ENCODE peak calls at places on chromosomes 12 and 14, in six cellular contexts. One of them, this sample, is unnamed.

GRCh38 chr12:89782807-89783206 is 74.2 kb upstream of the ATP2B1 start:
- DNase-seq in A549: no peak
- DNase-seq in uterus: no peak
- DNase-seq in Peyer's patch: no peak
- DNase-seq in transverse colon: no peak
- DNase-seq in body of pancreas: no peak
- DNase-seq in this sample: no peak

GRCh38 chr12:83015390-83016225 is 328.9 kb downstream of the TMTC2 start:
- DNase-seq in A549: no peak
- DNase-seq in uterus: peak
- DNase-seq in Peyer's patch: no peak
- DNase-seq in transverse colon: no peak
- DNase-seq in body of pancreas: peak
- DNase-seq in this sample: peak

GRCh38 chr12:133037207-133038005 is at the start of gene ZNF84:
- DNase-seq in A549: peak
- DNase-seq in uterus: peak
- DNase-seq in Peyer's patch: peak
- DNase-seq in transverse colon: peak
- DNase-seq in body of pancreas: peak
- DNase-seq in this sample: peak

GRCh38 chr12:110677206-110677911 is 11.6 kb downstream of the HVCN1 start:
- DNase-seq in A549: no peak
- DNase-seq in uterus: no peak
- DNase-seq in Peyer's patch: no peak
- DNase-seq in transverse colon: no peak
- DNase-seq in body of pancreas: no peak
- DNase-seq in this sample: no peak

GRCh38 chr12:89980236-89980635 is 271.6 kb upstream of the ATP2B1 start:
- DNase-seq in A549: peak
- DNase-seq in uterus: peak
- DNase-seq in Peyer's patch: no peak
- DNase-seq in transverse colon: no peak
- DNase-seq in body of pancreas: no peak
- DNase-seq in this sample: no peak

GRCh38 chr14:24232645-24233537 is at the start of gene GMPR2:
- DNase-seq in A549: no peak
- DNase-seq in uterus: no peak
- DNase-seq in Peyer's patch: no peak
- DNase-seq in transverse colon: no peak
- DNase-seq in body of pancreas: no peak
- DNase-seq in this sample: peak

GRCh38 chr12:130715996-130716917 is at the start of gene RIMBP2:
- DNase-seq in A549: peak
- DNase-seq in uterus: peak
- DNase-seq in Peyer's patch: no peak
- DNase-seq in transverse colon: no peak
- DNase-seq in body of pancreas: peak
- DNase-seq in this sample: peak

GRCh38 chr14:55245657-55246268 is 25.5 kb upstream of the FBXO34 start:
- DNase-seq in A549: peak
- DNase-seq in uterus: no peak
- DNase-seq in Peyer's patch: no peak
- DNase-seq in transverse colon: peak
- DNase-seq in body of pancreas: peak
- DNase-seq in this sample: peak

GRCh38 chr14:105844810-105845724 is 318.7 kb downstream of the TMEM121 start:
- DNase-seq in A549: no peak
- DNase-seq in uterus: peak
- DNase-seq in Peyer's patch: no peak
- DNase-seq in transverse colon: no peak
- DNase-seq in body of pancreas: no peak
- DNase-seq in this sample: no peak

GRCh38 chr14:105847400-105847799 is 321.0 kb downstream of the TMEM121 start:
- DNase-seq in A549: no peak
- DNase-seq in uterus: no peak
- DNase-seq in Peyer's patch: peak
- DNase-seq in transverse colon: no peak
- DNase-seq in body of pancreas: no peak
- DNase-seq in this sample: no peak

GRCh38 chr14:105846312-105846711 is 319.9 kb downstream of the TMEM121 start:
- DNase-seq in A549: no peak
- DNase-seq in uterus: no peak
- DNase-seq in Peyer's patch: no peak
- DNase-seq in transverse colon: no peak
- DNase-seq in body of pancreas: no peak
- DNase-seq in this sample: no peak

GRCh38 chr14:105844047-105844630 is 317.8 kb downstream of the TMEM121 start:
- DNase-seq in A549: no peak
- DNase-seq in uterus: peak
- DNase-seq in Peyer's patch: no peak
- DNase-seq in transverse colon: no peak
- DNase-seq in body of pancreas: no peak
- DNase-seq in this sample: no peak

GRCh38 chr14:105845725-105846309 is 319.4 kb downstream of the TMEM121 start:
- DNase-seq in A549: no peak
- DNase-seq in uterus: no peak
- DNase-seq in Peyer's patch: peak
- DNase-seq in transverse colon: no peak
- DNase-seq in body of pancreas: no peak
- DNase-seq in this sample: no peak
- TF ChIP-seq POLR2A in A549: no peak
- TF ChIP-seq POLR2A in uterus: no peak
- TF ChIP-seq POLR2A in Peyer's patch: no peak
- TF ChIP-seq POLR2A in transverse colon: no peak
- TF ChIP-seq POLR2A in body of pancreas: no peak
- TF ChIP-seq POLR2A in this sample: no peak

GRCh38 chr12:11812558-11813421 is 163.3 kb downstream of the ETV6 start:
- DNase-seq in A549: no peak
- DNase-seq in uterus: no peak
- DNase-seq in Peyer's patch: peak
- DNase-seq in transverse colon: peak
- DNase-seq in body of pancreas: no peak
- DNase-seq in this sample: peak
- TF ChIP-seq CTCF in A549: no peak
- TF ChIP-seq CTCF in uterus: no peak
- TF ChIP-seq CTCF in Peyer's patch: peak
- TF ChIP-seq CTCF in transverse colon: peak
- TF ChIP-seq CTCF in body of pancreas: no peak
- TF ChIP-seq CTCF in this sample: no peak

DNA sequence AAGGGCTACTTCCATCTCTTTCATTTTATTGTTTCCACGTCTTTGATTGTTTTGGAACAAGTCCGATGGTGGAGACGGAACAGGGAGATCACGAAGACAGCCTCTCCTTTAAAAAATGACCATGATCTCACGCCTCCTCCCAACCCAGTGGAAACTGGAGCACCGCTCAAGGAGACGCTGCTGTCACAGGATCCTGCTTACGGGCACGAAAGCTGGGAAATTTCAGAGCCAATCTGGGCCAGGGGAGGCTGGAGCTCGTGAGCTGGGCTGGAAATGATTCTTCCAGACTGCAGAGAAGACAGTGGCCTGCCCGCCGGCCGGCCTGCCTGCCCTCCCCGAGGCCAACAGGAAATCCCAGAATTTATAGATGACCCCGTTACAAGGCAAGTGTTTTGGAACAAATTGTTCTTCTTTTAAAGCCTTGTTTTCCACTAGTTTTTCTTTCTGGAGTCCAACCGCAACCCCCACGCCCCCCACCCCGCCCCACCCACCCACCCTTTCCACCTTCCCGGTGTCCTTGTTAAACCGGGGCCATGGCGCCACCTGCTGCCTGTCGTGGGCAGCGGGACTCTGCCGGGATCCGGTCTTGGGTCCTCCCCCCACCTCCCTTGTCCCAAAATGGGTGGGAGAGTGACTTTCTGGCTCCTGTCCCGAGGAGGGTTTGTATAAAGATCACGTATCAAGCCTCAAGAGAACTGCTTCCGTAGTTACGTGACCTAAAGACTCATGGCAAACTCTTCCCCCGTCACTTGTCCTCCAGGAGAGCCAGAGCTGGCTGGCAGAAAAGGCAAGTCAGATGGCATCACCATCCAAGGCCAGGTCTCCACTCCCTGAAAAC is 40.3 kb downstream of the MAP1LC3B2 start:
- DNase-seq in A549: peak
- DNase-seq in uterus: peak
- DNase-seq in Peyer's patch: peak
- DNase-seq in transverse colon: peak
- DNase-seq in body of pancreas: peak
- DNase-seq in this sample: peak
- H3K4me3 ChIP-seq in A549: no peak
- H3K4me3 ChIP-seq in uterus: peak
- H3K4me3 ChIP-seq in Peyer's patch: peak
- H3K4me3 ChIP-seq in transverse colon: peak
- H3K4me3 ChIP-seq in body of pancreas: no peak
- H3K4me3 ChIP-seq in this sample: no peak

GRCh38 chr12:104458645-104459555 is 2.2 kb downstream of the CHST11 start:
- DNase-seq in A549: no peak
- DNase-seq in uterus: no peak
- DNase-seq in Peyer's patch: peak
- DNase-seq in transverse colon: peak
- DNase-seq in body of pancreas: no peak
- DNase-seq in this sample: no peak
- TF ChIP-seq POLR2A in A549: no peak
- TF ChIP-seq POLR2A in uterus: no peak
- TF ChIP-seq POLR2A in Peyer's patch: no peak
- TF ChIP-seq POLR2A in transverse colon: no peak
- TF ChIP-seq POLR2A in body of pancreas: no peak
- TF ChIP-seq POLR2A in this sample: no peak

GRCh38 chr12:16492240-16492639 is 113.7 kb downstream of the LMO3 start:
- DNase-seq in A549: peak
- DNase-seq in uterus: no peak
- DNase-seq in Peyer's patch: no peak
- DNase-seq in transverse colon: no peak
- DNase-seq in body of pancreas: no peak
- DNase-seq in this sample: no peak
- TF ChIP-seq CTCF in A549: no peak
- TF ChIP-seq CTCF in uterus: no peak
- TF ChIP-seq CTCF in Peyer's patch: no peak
- TF ChIP-seq CTCF in transverse colon: no peak
- TF ChIP-seq CTCF in body of pancreas: no peak
- TF ChIP-seq CTCF in this sample: no peak